ENCODE peak calls at places on chromosome 20, in six cellular contexts. I is stomach, U is heart right ventricle, M is GM23338, E is cardiac muscle cell, F is heart left ventricle. O is an unnamed sample.
A peak's percentile ranks its signal among the peaks of the same experiment; 100 is the strongest.

GRCh38 chr20:57202309-57202708 is 64.1 kb downstream of the BMP7 start:
- DNase-seq in F (no peak), I (no peak), E (no peak), U (no peak), M (no peak), O (no peak)

GRCh38 chr20:42294976-42295375 is 676.8 kb upstream of the CHD6 start:
- DNase-seq in M (no peak), F (no peak), E (no peak), U (no peak), I (no peak), O (no peak)

GRCh38 chr20:62997626-62998025 is 9.1 kb downstream of the BHLHE23 start:
- DNase-seq in U (peak; percentile 12), F (no peak), E (no peak), M (no peak), I (no peak), O (no peak)

GRCh38 chr20:56400001-56400640 is 7.7 kb downstream of the CSTF1 start:
- DNase-seq in M (peak; percentile 79), F (no peak), U (no peak), E (peak; percentile 90), I (peak; percentile 44), O (no peak)

GRCh38 chr20:32589256-32589655 is 4.1 kb upstream of the NOL4L start:
- DNase-seq in E (no peak), U (no peak), F (no peak), M (no peak), I (no peak), O (peak; percentile 5)

GRCh38 chr20:56322661-56323060 is 36.1 kb upstream of the FAM210B start:
- DNase-seq in E (no peak), U (no peak), M (no peak), F (no peak), I (no peak), O (peak; percentile 7)

GRCh38 chr20:50152394-50153152 is 950 bp downstream of the PEDS1 start:
- DNase-seq in U (no peak), E (no peak), I (no peak), M (peak; percentile 67), F (no peak), O (no peak)

GRCh38 chr20:49740807-49741206 is 27.1 kb upstream of the B4GALT5 start:
- DNase-seq in I (no peak), U (no peak), E (no peak), F (no peak), M (no peak), O (no peak)

GRCh38 chr20:60056345-60057122 is 98.3 kb downstream of the CDH26 start:
- DNase-seq in E (no peak), M (no peak), F (no peak), U (no peak), I (no peak), O (no peak)

GRCh38 chr20:11922561-11922960 is 4.9 kb downstream of the BTBD3 start:
- DNase-seq in E (no peak), I (no peak), U (no peak), F (no peak), M (no peak), O (no peak)

GRCh38 chr20:9021699-9022098 is 47.2 kb upstream of the PLCB4 start:
- DNase-seq in F (no peak), M (peak; percentile 57), I (no peak), E (peak; percentile 83), U (no peak), O (no peak)

GRCh38 chr20:1300083-1300840 is 28.7 kb downstream of the SDCBP2 start:
- DNase-seq in F (no peak), E (no peak), I (no peak), U (no peak), M (no peak), O (no peak)

GRCh38 chr20:57198359-57199072 is 67.9 kb downstream of the BMP7 start:
- DNase-seq in E (no peak), F (no peak), U (no peak), M (peak; percentile 40), I (no peak), O (no peak)

GRCh38 chr20:59835448-59836395 is 97.7 kb downstream of the SYCP2 start:
- DNase-seq in I (no peak), M (peak; percentile 61), F (no peak), U (peak; percentile 40), E (peak; percentile 61), O (peak; percentile 5)

GRCh38 chr20:21323640-21324039 is 20.5 kb downstream of the XRN2 start:
- DNase-seq in I (no peak), E (peak; percentile 82), M (no peak), F (no peak), U (no peak), O (peak; percentile 19)

GRCh38 chr20:38435555-38435939 is 419 bp upstream of the SNHG17 start:
- DNase-seq in E (peak; percentile 68), F (no peak), M (no peak), I (no peak), U (no peak), O (no peak)
- H3K4me3 ChIP-seq in E (no peak overlapping the region), F (no peak overlapping the region), M (peak overlapping the region; percentile 99), I (no peak overlapping the region), U (no peak overlapping the region), O (no peak overlapping the region)

GRCh38 chr20:7692478-7692877 is 247.8 kb downstream of the HAO1 start:
- DNase-seq in E (peak; percentile 13), U (no peak), M (no peak), F (no peak), I (no peak), O (no peak)
- TF ChIP-seq CTCF in E (no peak), U (no peak), M (no peak), F (no peak), I (no peak), O (no peak)

DNA sequence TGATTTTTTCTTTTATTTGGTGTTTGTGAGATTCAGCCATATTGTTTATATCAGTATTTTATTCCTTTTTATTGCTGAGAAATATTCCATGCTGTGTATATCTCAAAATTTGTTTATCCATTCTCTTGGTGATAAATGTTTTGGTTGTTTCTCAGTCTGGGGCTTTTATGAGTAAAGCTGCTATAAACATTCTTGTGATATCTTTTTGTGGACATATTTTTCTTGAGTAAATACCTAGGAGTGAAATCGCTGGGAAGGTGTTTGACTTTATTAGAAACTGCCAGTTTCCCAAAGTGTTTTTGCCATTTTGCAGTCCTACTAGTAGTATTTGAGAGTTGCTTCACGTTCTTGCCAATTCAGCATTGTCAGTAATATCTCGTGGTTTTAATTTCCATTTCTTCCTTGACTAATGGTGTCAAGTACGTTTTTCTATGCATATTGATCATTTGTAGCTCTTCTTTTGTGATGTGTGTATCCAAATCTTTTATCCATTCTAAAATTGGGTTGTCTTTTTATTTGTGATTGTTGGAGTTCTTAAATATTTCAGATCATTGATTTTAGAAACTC is 31.1 kb upstream of the DYNLRB1 start:
- DNase-seq in M (no peak), E (no peak), U (no peak), F (no peak), I (no peak), O (no peak)
- H3K36me3 ChIP-seq in M (peaks cover 40% of the 10 kb centered on the region), E (peaks cover 38% of the 10 kb centered on the region), U (peaks cover 92% of the 10 kb centered on the region), F (peaks cover 93% of the 10 kb centered on the region), I (peaks cover 91% of the 10 kb centered on the region), O (peaks cover 12% of the 10 kb centered on the region)

GRCh38 chr20:46361811-46362210 is 44.6 kb downstream of the ELMO2 start:
- DNase-seq in M (no peak), U (no peak), I (no peak), E (no peak), F (no peak), O (no peak)
- H3K4me3 ChIP-seq in M (no peak overlapping the region), U (no peak overlapping the region), I (peak overlapping the region; percentile 13), E (no peak overlapping the region), F (no peak overlapping the region), O (no peak overlapping the region)

GRCh38 chr20:17966432-17967312 is 1.9 kb downstream of the SNX5 start:
- DNase-seq in I (no peak), U (no peak), E (peak; percentile 64), M (peak; percentile 33), F (no peak), O (no peak)
- TF ChIP-seq CTCF in I (no peak), U (no peak), E (peak; percentile 22), M (no peak), F (peak; percentile 28), O (no peak)